ENCODE peak calls at places on chromosomes 11 and 22, in ten cellular contexts. Q is AG04450, U is brain microvascular endothelial cell, E is heart right ventricle, C is left ventricle myocardium inferior, H is RWPE2, N is Peyer's patch, Z is epithelial cell of esophagus, W is mammary epithelial cell, X is GM23338. R is an unnamed sample.

GRCh38 chr11:35815556-35816315 is 128.1 kb upstream of the LDLRAD3 start:
- DNase-seq in Q (no peak), U (no peak), E (peak), C (no peak), H (no peak), N (no peak), Z (no peak), W (no peak), X (no peak), R (no peak)

GRCh38 chr22:23910496-23911190 is 16.5 kb downstream of the MIF start:
- DNase-seq in Q (no peak), U (no peak), E (no peak), C (no peak), H (no peak), N (no peak), Z (no peak), W (no peak), X (no peak), R (no peak)

GRCh38 chr22:46935506-46936377 is 173.3 kb downstream of the TBC1D22A start:
- DNase-seq in Q (no peak), U (no peak), E (peak), C (no peak), H (no peak), N (peak), Z (peak), W (no peak), X (no peak), R (no peak)

GRCh38 chr22:48663297-48663696 is 1164.4 kb downstream of the BRD1 start:
- DNase-seq in Q (no peak), U (no peak), E (no peak), C (no peak), H (no peak), N (no peak), Z (no peak), W (no peak), X (peak), R (peak)

GRCh38 chr11:119892311-119892808 is 163.4 kb upstream of the NECTIN1 start:
- DNase-seq in Q (no peak), U (no peak), E (peak), C (peak), H (no peak), N (peak), Z (no peak), W (no peak), X (no peak), R (no peak)

GRCh38 chr22:17198188-17199130 is 20.8 kb downstream of the ADA2 start:
- DNase-seq in Q (no peak), U (no peak), E (peak), C (peak), H (no peak), N (no peak), Z (no peak), W (no peak), X (peak), R (no peak)

GRCh38 chr11:17257200-17257599 is 19.3 kb upstream of the NUCB2 start:
- DNase-seq in Q (no peak), U (peak), E (no peak), C (no peak), H (no peak), N (no peak), Z (peak), W (peak), X (no peak), R (no peak)

GRCh38 chr11:17543041-17543440 is 1.2 kb downstream of the USH1C start:
- DNase-seq in Q (no peak), U (no peak), E (no peak), C (peak), H (no peak), N (peak), Z (no peak), W (no peak), X (no peak), R (no peak)

GRCh38 chr22:42283288-42284229 is 13.1 kb upstream of the TCF20 start:
- DNase-seq in Q (no peak), U (no peak), E (no peak), C (no peak), H (peak), N (no peak), Z (no peak), W (no peak), X (no peak), R (no peak)

GRCh38 chr22:38950527-38951111 is 6.8 kb upstream of the APOBEC3A start:
- DNase-seq in Q (no peak), U (no peak), E (no peak), C (no peak), H (no peak), N (peak), Z (no peak), W (no peak), X (no peak), R (no peak)
- TF ChIP-seq CTCF in Q (no peak), U (no peak), E (no peak), C (no peak), H (no peak), N (no peak), Z (no peak), W (no peak), X (no peak), R (no peak)

DNA sequence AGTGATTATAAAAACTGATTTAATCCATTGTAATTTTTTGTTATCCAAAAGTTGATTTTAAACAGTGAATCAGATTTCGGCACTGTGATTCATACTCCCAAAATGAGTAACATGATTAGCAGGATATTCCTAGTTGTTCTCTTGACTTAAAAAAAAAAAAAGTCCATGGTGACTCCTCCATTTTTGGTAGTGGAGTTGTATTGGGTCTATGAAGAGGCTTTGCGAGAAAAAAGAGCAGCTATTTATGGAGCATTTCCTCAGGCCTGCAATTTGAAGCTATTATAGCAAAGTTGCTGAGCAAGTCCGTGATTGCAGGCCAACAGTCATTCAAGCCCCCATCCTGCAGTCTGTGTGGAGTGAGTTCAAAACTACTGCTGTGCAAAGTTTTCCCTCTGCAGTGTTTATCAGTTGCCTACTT is 28.8 kb downstream of the YAP1 start:
- DNase-seq in Q (peak), U (peak), E (peak), C (no peak), H (no peak), N (no peak), Z (peak), W (peak), X (peak), R (no peak)
- H3K4me3 ChIP-seq in Q (peak), U (no peak), E (no peak), C (peak), H (no peak), N (no peak), Z (no peak), W (peak), X (no peak), R (no peak)

GRCh38 chr11:64140101-64140500 is 25.8 kb downstream of the MACROD1 start:
- DNase-seq in Q (no peak), U (no peak), E (no peak), C (no peak), H (no peak), N (no peak), Z (no peak), W (no peak), X (no peak), R (no peak)
- TF ChIP-seq CTCF in Q (no peak), U (no peak), E (no peak), C (no peak), H (no peak), N (no peak), Z (no peak), W (no peak), X (no peak), R (no peak)

GRCh38 chr22:26610072-26610958 is 7.5 kb downstream of the CRYBB1 start:
- DNase-seq in Q (peak), U (peak), E (peak), C (peak), H (peak), N (no peak), Z (peak), W (peak), X (no peak), R (peak)

GRCh38 chr22:26608129-26608528 is 9.7 kb downstream of the CRYBB1 start:
- DNase-seq in Q (no peak), U (no peak), E (no peak), C (no peak), H (no peak), N (no peak), Z (no peak), W (no peak), X (no peak), R (no peak)

GRCh38 chr22:26609287-26609686 is 8.5 kb downstream of the CRYBB1 start:
- DNase-seq in Q (no peak), U (no peak), E (no peak), C (no peak), H (no peak), N (no peak), Z (no peak), W (no peak), X (no peak), R (no peak)

GRCh38 chr22:26612652-26613051 is 5.2 kb downstream of the CRYBB1 start:
- DNase-seq in Q (no peak), U (no peak), E (no peak), C (no peak), H (no peak), N (no peak), Z (no peak), W (no peak), X (no peak), R (no peak)

DNA sequence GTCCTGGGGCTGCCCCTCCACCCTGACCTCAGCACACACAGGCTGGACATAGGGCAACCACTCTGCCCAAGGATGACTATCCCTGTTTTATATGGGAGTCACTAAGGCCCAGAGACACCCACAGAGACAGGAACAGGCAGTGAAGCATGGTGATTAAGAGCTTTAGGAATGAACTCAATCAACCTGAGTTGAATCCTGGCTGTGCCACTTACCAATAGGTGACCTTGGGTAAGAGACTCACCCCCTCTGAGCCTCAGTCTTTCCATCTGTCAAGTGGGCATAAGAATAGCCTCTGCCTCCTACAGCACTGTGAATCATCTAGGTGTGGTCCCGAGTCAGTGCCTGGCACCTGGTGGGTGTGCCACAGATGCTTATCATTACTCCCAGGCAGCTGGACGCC is 6.8 kb downstream of the CRYBB1 start:
- DNase-seq in Q (no peak), U (no peak), E (no peak), C (no peak), H (no peak), N (no peak), Z (no peak), W (peak), X (no peak), R (peak)
- H3K4me3 ChIP-seq in Q (no peak), U (no peak), E (no peak), C (no peak), H (no peak), N (no peak), Z (no peak), W (no peak), X (no peak), R (no peak)

GRCh38 chr11:116472661-116473060 is 300.1 kb downstream of the BUD13 start:
- DNase-seq in Q (no peak), U (no peak), E (no peak), C (no peak), H (no peak), N (no peak), Z (no peak), W (no peak), X (no peak), R (no peak)
- TF ChIP-seq CTCF in Q (no peak), U (no peak), E (no peak), C (no peak), H (no peak), N (no peak), Z (no peak), W (no peak), X (no peak), R (no peak)

GRCh38 chr11:77019976-77020591 is 14.1 kb upstream of the B3GNT6 start:
- DNase-seq in Q (no peak), U (peak), E (no peak), C (no peak), H (no peak), N (no peak), Z (peak), W (peak), X (no peak), R (no peak)

GRCh38 chr11:77024745-77025144 is 9.5 kb upstream of the B3GNT6 start:
- DNase-seq in Q (no peak), U (no peak), E (no peak), C (no peak), H (no peak), N (no peak), Z (no peak), W (no peak), X (no peak), R (peak)

GRCh38 chr11:77026743-77027142 is 7.5 kb upstream of the B3GNT6 start:
- DNase-seq in Q (no peak), U (no peak), E (no peak), C (no peak), H (no peak), N (no peak), Z (no peak), W (no peak), X (no peak), R (no peak)

GRCh38 chr11:77026236-77026635 is 8.0 kb upstream of the B3GNT6 start:
- DNase-seq in Q (no peak), U (no peak), E (no peak), C (no peak), H (no peak), N (no peak), Z (no peak), W (no peak), X (no peak), R (no peak)

DNA sequence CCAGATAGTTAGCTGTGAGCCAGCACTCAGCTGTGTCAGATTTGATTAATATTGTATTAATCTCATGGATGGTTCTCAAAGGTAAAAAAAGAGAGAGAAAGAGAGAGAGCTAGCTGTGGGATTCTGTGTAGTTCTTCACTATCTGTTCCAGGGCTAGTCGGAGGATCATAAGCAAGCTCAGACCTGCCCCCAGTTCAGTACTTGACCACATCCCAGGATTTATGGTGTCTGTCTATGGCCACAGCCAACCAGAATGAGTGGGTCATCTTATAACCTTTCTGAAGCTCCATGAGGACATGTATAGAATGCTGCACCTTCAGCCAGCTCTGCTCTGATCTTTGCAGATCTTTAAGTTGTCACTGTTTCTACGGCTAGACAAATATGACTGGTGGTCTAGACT is 13.4 kb upstream of the B3GNT6 start:
- DNase-seq in Q (no peak), U (no peak), E (no peak), C (no peak), H (no peak), N (no peak), Z (peak), W (peak), X (no peak), R (no peak)
- H3K4me3 ChIP-seq in Q (no peak), U (no peak), E (no peak), C (no peak), H (no peak), N (no peak), Z (no peak), W (no peak), X (no peak), R (no peak)

DNA sequence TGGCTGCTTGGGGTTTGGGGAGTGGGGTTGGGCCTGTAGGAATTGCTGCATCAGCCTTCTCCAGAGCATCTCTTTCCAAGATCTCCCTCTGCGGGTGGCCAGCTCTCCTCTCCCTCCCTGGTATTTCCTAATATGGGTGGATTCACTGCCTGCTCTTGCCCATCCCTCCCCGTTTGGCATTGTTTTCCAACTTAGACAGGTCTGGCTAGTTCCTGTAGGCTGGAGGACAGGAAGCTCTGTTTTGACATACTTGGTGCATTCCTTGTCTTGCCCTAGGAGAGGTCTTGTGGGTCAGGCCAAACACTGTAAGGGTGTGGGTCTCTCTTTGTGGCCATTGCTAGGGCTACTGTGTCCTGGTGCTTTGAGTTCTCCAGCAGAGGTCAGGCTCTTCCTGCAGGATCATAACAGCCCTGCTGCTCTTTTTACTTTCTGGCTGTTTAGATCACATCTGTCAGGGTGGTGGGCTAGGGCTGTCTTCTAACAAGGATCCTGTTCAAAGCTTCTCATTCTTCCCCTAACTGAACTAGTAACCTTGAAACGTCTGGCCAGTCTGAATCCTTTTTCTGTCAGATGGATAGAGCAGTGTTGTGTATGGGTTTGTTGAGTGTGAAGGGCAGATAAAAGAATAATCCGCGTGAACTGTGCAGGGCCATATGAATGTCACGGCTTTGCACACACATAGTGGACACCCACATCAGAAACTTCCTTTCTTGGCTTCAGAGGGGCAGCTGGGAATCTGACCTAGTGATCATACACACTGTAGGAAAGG is 18.3 kb upstream of the MICALL1 start:
- DNase-seq in Q (peak), U (peak), E (no peak), C (no peak), H (peak), N (no peak), Z (peak), W (peak), X (peak), R (no peak)
- TF ChIP-seq CTCF in Q (peak), U (peak), E (peak), C (peak), H (peak), N (no peak), Z (peak), W (peak), X (peak), R (no peak)

R was measured in GM12865.